ENCODE peak calls at places on chromosomes 2 and 18, in four cellular contexts. W is NCI-H524; T is stimulated activated CD8-positive, alpha-beta memory T cell treated with anti-CD3 and anti-CD28 coated beads, Interleukin-15, amount 100 ng/mL, for 24 hours; F is NCI-H1694 treated with DMSO at 0.1 percent for 48 hours. U is an unnamed sample.

GRCh38 chr2:4745596-4745995 is 946.6 kb upstream of the SOX11 start:
- DNase-seq in W (no peak), T (no peak), F (peak), U (no peak)

GRCh38 chr2:195820373-195820772 is 163.3 kb downstream of the SLC39A10 start:
- DNase-seq in W (no peak), T (no peak), F (no peak), U (no peak)

GRCh38 chr2:47373747-47374146 is 29.2 kb upstream of the MSH2 start:
- DNase-seq in W (no peak), T (no peak), F (no peak), U (peak)

GRCh38 chr2:174210861-174211260 is 37.5 kb downstream of the OLA1 start:
- DNase-seq in W (no peak), T (no peak), F (no peak), U (no peak)

GRCh38 chr18:13221821-13222220 is 3.3 kb downstream of the LDLRAD4 start:
- DNase-seq in W (peak), T (no peak), F (peak), U (peak)

GRCh38 chr2:241011296-241011600 is 12.8 kb downstream of the SNED1 start:
- DNase-seq in W (no peak), T (no peak), F (no peak), U (peak)

GRCh38 chr2:221517362-221518121 is 54.6 kb downstream of the EPHA4 start:
- DNase-seq in W (no peak), T (peak), F (no peak), U (no peak)

GRCh38 chr2:155062250-155062985 is 363.9 kb downstream of the KCNJ3 start:
- DNase-seq in W (no peak), T (no peak), F (peak), U (no peak)

GRCh38 chr2:143893340-143893739 is 626.6 kb downstream of the ZEB2 start:
- DNase-seq in W (no peak), T (no peak), F (no peak), U (no peak)

GRCh38 chr18:27712066-27712465 is 464.9 kb downstream of the CDH2 start:
- DNase-seq in W (peak), T (no peak), F (no peak), U (no peak)

GRCh38 chr2:74206180-74206688 is 7.8 kb downstream of the MTHFD2 start:
- DNase-seq in W (no peak), T (no peak), F (no peak), U (no peak)

GRCh38 chr2:188917632-188918031 is 56.5 kb upstream of the COL3A1 start:
- DNase-seq in W (no peak), T (no peak), F (no peak), U (no peak)

GRCh38 chr2:23436346-23437099 is 51.5 kb downstream of the KLHL29 start:
- DNase-seq in W (no peak), T (no peak), F (no peak), U (no peak)

GRCh38 chr2:11678306-11678960 is 8.4 kb upstream of the NTSR2 start:
- DNase-seq in W (no peak), T (no peak), F (no peak), U (no peak)

GRCh38 chr2:55524884-55525437 is 5.4 kb downstream of the CFAP36 start:
- DNase-seq in W (no peak), T (no peak), F (no peak), U (no peak)

GRCh38 chr2:240235811-240236210 is 95.4 kb upstream of the OTOS start:
- DNase-seq in W (no peak), T (no peak), F (no peak), U (no peak)

GRCh38 chr2:217593732-217594131 is 409.1 kb downstream of the TNS1 start:
- DNase-seq in W (no peak), T (no peak), F (no peak), U (no peak)

GRCh38 chr2:20562540-20563225 is 88.2 kb downstream of the HS1BP3 start:
- DNase-seq in W (peak), T (no peak), F (peak), U (no peak)

GRCh38 chr2:233349005-233349998 is 5.0 kb upstream of the DGKD start:
- DNase-seq in W (no peak), T (no peak), F (no peak), U (no peak)

GRCh38 chr2:118847447-118848172 is at the start of gene EN1:
- DNase-seq in W (peak), T (no peak), F (peak), U (no peak)

GRCh38 chr2:96636772-96637171 is 1.3 kb downstream of the KANSL3 start:
- DNase-seq in W (no peak), T (no peak), F (no peak), U (no peak)

U was measured in D341Med.